ENCODE peak calls at places on chromosomes 1 and 21, in eight cellular contexts. K is colonic mucosa; Z is adrenal gland; X is left colon; W is heart left ventricle; L is naive thymus-derived CD4-positive, alpha-beta T cell; H is AG04450; V is ovary. P is an unnamed sample.

GRCh38 chr1:26391450-26391849 is 18.9 kb upstream of the ZNF683 start:
- DNase-seq in K (no peak), Z (no peak), X (no peak), W (no peak), L (peak; percentile 17), H (no peak), V (no peak), P (peak; percentile 75)

GRCh38 chr1:155646307-155646706 is 36.3 kb downstream of the MSTO1 start:
- DNase-seq in K (no peak), Z (no peak), X (no peak), W (no peak), L (no peak), H (no peak), V (no peak), P (no peak)

GRCh38 chr1:145999321-146000024 is 3.1 kb upstream of the TXNIP start:
- DNase-seq in K (no peak), Z (peak; percentile 63), X (no peak), W (no peak), L (peak; percentile 61), H (no peak), V (peak; percentile 56), P (no peak)

GRCh38 chr1:219660666-219661463 is 48.0 kb upstream of the ZC3H11B start:
- DNase-seq in K (peak; percentile 82), Z (peak; percentile 89), X (peak; percentile 69), W (peak; percentile 87), L (no peak), H (peak; percentile 74), V (peak; percentile 82), P (peak; percentile 97)

GRCh38 chr1:6358757-6359567 is 34.6 kb downstream of the ACOT7 start:
- DNase-seq in K (peak; percentile 58), Z (no peak), X (peak; percentile 63), W (no peak), L (peak; percentile 67), H (peak; percentile 63), V (peak; percentile 64), P (peak; percentile 71)

GRCh38 chr1:59178803-59179202 is 118.1 kb upstream of the FGGY start:
- DNase-seq in K (no peak), Z (peak; percentile 30), X (no peak), W (no peak), L (no peak), H (no peak), V (peak; percentile 63), P (no peak)

GRCh38 chr1:57983441-57983840 is 559.6 kb upstream of the DAB1 start:
- DNase-seq in K (no peak), Z (no peak), X (no peak), W (no peak), L (no peak), H (no peak), V (no peak), P (no peak)

GRCh38 chr1:211571998-211572397 is 7.0 kb downstream of the SLC30A1 start:
- DNase-seq in K (no peak), Z (no peak), X (no peak), W (no peak), L (no peak), H (no peak), V (no peak), P (no peak)

GRCh38 chr1:248788327-248788726 is 32.8 kb upstream of the LYPD8 start:
- DNase-seq in K (no peak), Z (no peak), X (no peak), W (no peak), L (no peak), H (no peak), V (no peak), P (no peak)

GRCh38 chr1:93448983-93449805 is 1.3 kb downstream of the FNBP1L start:
- DNase-seq in K (peak; percentile 74), Z (no peak), X (peak; percentile 73), W (peak; percentile 20), L (no peak), H (no peak), V (peak; percentile 34), P (peak; percentile 79)

GRCh38 chr1:201503397-201504176 is 3.3 kb downstream of the CSRP1 start:
- DNase-seq in K (no peak), Z (no peak), X (no peak), W (peak; percentile 64), L (no peak), H (peak; percentile 98), V (peak; percentile 74), P (peak; percentile 93)

GRCh38 chr1:70767377-70767776 is 280.2 kb downstream of the PTGER3 start:
- DNase-seq in K (no peak), Z (no peak), X (no peak), W (no peak), L (no peak), H (no peak), V (no peak), P (no peak)

GRCh38 chr1:172790245-172790644 is 131.3 kb downstream of the FASLG start:
- DNase-seq in K (no peak), Z (no peak), X (no peak), W (no peak), L (no peak), H (no peak), V (no peak), P (peak; percentile 3)

GRCh38 chr1:43853161-43853921 is 80.3 kb upstream of the ARTN start:
- DNase-seq in K (peak; percentile 86), Z (peak; percentile 48), X (peak; percentile 66), W (peak; percentile 55), L (no peak), H (no peak), V (peak; percentile 44), P (no peak)

GRCh38 chr1:216804107-216804506 is 80.9 kb upstream of the ESRRG start:
- DNase-seq in K (no peak), Z (no peak), X (no peak), W (no peak), L (no peak), H (no peak), V (no peak), P (no peak)

GRCh38 chr1:93629101-93630059 is 52.3 kb downstream of the BCAR3 start:
- DNase-seq in K (peak; percentile 62), Z (no peak), X (no peak), W (peak; percentile 49), L (peak; percentile 22), H (peak; percentile 67), V (no peak), P (peak; percentile 83)

GRCh38 chr1:153597206-153597605 is 15.7 kb downstream of the S100A16 start:
- DNase-seq in K (peak; percentile 28), Z (peak; percentile 69), X (no peak), W (no peak), L (no peak), H (no peak), V (no peak), P (no peak)

GRCh38 chr1:202016022-202016624 is 5.7 kb downstream of the ELF3 start:
- DNase-seq in K (peak; percentile 47), Z (no peak), X (no peak), W (no peak), L (no peak), H (peak; percentile 55), V (no peak), P (no peak)

GRCh38 chr1:31978853-31979400 is 34.7 kb upstream of the KHDRBS1 start:
- DNase-seq in K (no peak), Z (no peak), X (no peak), W (no peak), L (no peak), H (no peak), V (no peak), P (peak; percentile 88)

GRCh38 chr1:213162338-213162737 is 111.3 kb downstream of the RPS6KC1 start:
- DNase-seq in K (no peak), Z (peak; percentile 67), X (no peak), W (no peak), L (no peak), H (no peak), V (peak; percentile 34), P (no peak)

GRCh38 chr21:33025106-33025470 is 647 bp upstream of the OLIG2 start:
- DNase-seq in K (no peak), Z (no peak), X (no peak), W (no peak), L (no peak), H (no peak), V (no peak), P (peak; percentile 72)

GRCh38 chr1:244047739-244048565 is 3.1 kb upstream of the ZBTB18 start:
- DNase-seq in K (peak; percentile 98), Z (peak; percentile 100), X (peak; percentile 100), W (peak; percentile 100), L (peak; percentile 97), H (peak; percentile 99), V (peak; percentile 99), P (peak; percentile 100)

GRCh38 chr21:16709866-16710550 is 802.8 kb upstream of the CXADR start:
- DNase-seq in K (no peak), Z (peak; percentile 25), X (no peak), W (peak; percentile 20), L (no peak), H (peak; percentile 20), V (peak; percentile 40), P (peak; percentile 15)

GRCh38 chr1:199313444-199313843 is 674.6 kb downstream of the PTPRC start:
- DNase-seq in K (no peak), Z (no peak), X (no peak), W (no peak), L (no peak), H (no peak), V (no peak), P (peak; percentile 33)

GRCh38 chr1:11499825-11500331 is 20.9 kb downstream of the DISP3 start:
- DNase-seq in K (no peak), Z (no peak), X (no peak), W (no peak), L (no peak), H (no peak), V (no peak), P (no peak)

GRCh38 chr1:242723044-242723742 is 198.7 kb upstream of the PLD5 start:
- DNase-seq in K (no peak), Z (no peak), X (no peak), W (no peak), L (no peak), H (no peak), V (no peak), P (no peak)

GRCh38 chr1:61261585-61261984 is 179.2 kb downstream of the NFIA start:
- DNase-seq in K (no peak), Z (no peak), X (no peak), W (no peak), L (no peak), H (no peak), V (no peak), P (no peak)

GRCh38 chr1:226641671-226642231 is 93.2 kb downstream of the STUM start:
- DNase-seq in K (no peak), Z (peak; percentile 10), X (no peak), W (no peak), L (no peak), H (no peak), V (peak; percentile 19), P (no peak)

GRCh38 chr1:159945483-159946241 is at the start of gene IGSF9:
- DNase-seq in K (peak; percentile 95), Z (peak; percentile 51), X (peak; percentile 87), W (peak; percentile 88), L (peak; percentile 71), H (no peak), V (peak; percentile 91), P (peak; percentile 98)

P was measured in mesendoderm.